ENCODE peak calls at places on chromosomes 11 and 22, in six cellular contexts. One of them, this sample, is unnamed.

GRCh38 chr11:76750746-76751145 is 32.4 kb upstream of the TSKU start:
- DNase-seq in IMR-90: no peak
- DNase-seq in neuronal stem cell: no peak
- DNase-seq in mesenchymal stem cell: no peak
- DNase-seq in H1: no peak
- DNase-seq in trophoblast cell: no peak
- DNase-seq in this sample: no peak

GRCh38 chr11:46389450-46390330 is 1.9 kb downstream of the CHRM4 start:
- DNase-seq in IMR-90: peak; percentile 46
- DNase-seq in neuronal stem cell: peak; percentile 79
- DNase-seq in mesenchymal stem cell: peak; percentile 75
- DNase-seq in H1: no peak
- DNase-seq in trophoblast cell: peak; percentile 73
- DNase-seq in this sample: peak; percentile 88

GRCh38 chr11:83349371-83349770 is 63.2 kb upstream of the CCDC90B start:
- DNase-seq in IMR-90: no peak
- DNase-seq in neuronal stem cell: no peak
- DNase-seq in mesenchymal stem cell: no peak
- DNase-seq in H1: no peak
- DNase-seq in trophoblast cell: no peak
- DNase-seq in this sample: no peak

GRCh38 chr22:27512283-27512761 is 289.2 kb downstream of the MN1 start:
- DNase-seq in IMR-90: peak; percentile 97
- DNase-seq in neuronal stem cell: no peak
- DNase-seq in mesenchymal stem cell: peak; percentile 84
- DNase-seq in H1: no peak
- DNase-seq in trophoblast cell: peak; percentile 54
- DNase-seq in this sample: no peak

GRCh38 chr22:48239461-48240164 is 1477.2 kb downstream of the TBC1D22A start:
- DNase-seq in IMR-90: no peak
- DNase-seq in neuronal stem cell: peak; percentile 73
- DNase-seq in mesenchymal stem cell: no peak
- DNase-seq in H1: no peak
- DNase-seq in trophoblast cell: no peak
- DNase-seq in this sample: no peak

GRCh38 chr11:113859665-113860064 is 15.7 kb downstream of the USP28 start:
- DNase-seq in IMR-90: no peak
- DNase-seq in neuronal stem cell: no peak
- DNase-seq in mesenchymal stem cell: no peak
- DNase-seq in H1: no peak
- DNase-seq in trophoblast cell: no peak
- DNase-seq in this sample: no peak

GRCh38 chr11:2776351-2777061 is 76.7 kb upstream of the KCNQ1OT1 start:
- DNase-seq in IMR-90: no peak
- DNase-seq in neuronal stem cell: no peak
- DNase-seq in mesenchymal stem cell: no peak
- DNase-seq in H1: no peak
- DNase-seq in trophoblast cell: no peak
- DNase-seq in this sample: no peak

GRCh38 chr11:118618991-118619375 is 11.6 kb downstream of the PHLDB1 start:
- DNase-seq in IMR-90: peak; percentile 78
- DNase-seq in neuronal stem cell: no peak
- DNase-seq in mesenchymal stem cell: peak; percentile 90
- DNase-seq in H1: no peak
- DNase-seq in trophoblast cell: no peak
- DNase-seq in this sample: no peak

GRCh38 chr11:19419021-19419750 is 178.4 kb upstream of the E2F8 start:
- DNase-seq in IMR-90: peak; percentile 89
- DNase-seq in neuronal stem cell: no peak
- DNase-seq in mesenchymal stem cell: peak; percentile 90
- DNase-seq in H1: no peak
- DNase-seq in trophoblast cell: peak; percentile 97
- DNase-seq in this sample: no peak

GRCh38 chr11:110177057-110177397 is 83.8 kb downstream of the ZC3H12C start:
- DNase-seq in IMR-90: no peak
- DNase-seq in neuronal stem cell: no peak
- DNase-seq in mesenchymal stem cell: no peak
- DNase-seq in H1: no peak
- DNase-seq in trophoblast cell: no peak
- DNase-seq in this sample: no peak

GRCh38 chr11:92166335-92166734 is 58.3 kb upstream of the FAT3 start:
- DNase-seq in IMR-90: no peak
- DNase-seq in neuronal stem cell: no peak
- DNase-seq in mesenchymal stem cell: no peak
- DNase-seq in H1: no peak
- DNase-seq in trophoblast cell: no peak
- DNase-seq in this sample: no peak

GRCh38 chr22:49266561-49267519 is 560.8 kb downstream of the BRD1 start:
- DNase-seq in IMR-90: no peak
- DNase-seq in neuronal stem cell: no peak
- DNase-seq in mesenchymal stem cell: no peak
- DNase-seq in H1: no peak
- DNase-seq in trophoblast cell: no peak
- DNase-seq in this sample: peak; percentile 60

GRCh38 chr22:43481528-43482309 is 69.9 kb downstream of the MPPED1 start:
- DNase-seq in IMR-90: no peak
- DNase-seq in neuronal stem cell: no peak
- DNase-seq in mesenchymal stem cell: no peak
- DNase-seq in H1: no peak
- DNase-seq in trophoblast cell: no peak
- DNase-seq in this sample: no peak

GRCh38 chr22:17814830-17815229 is 40.6 kb upstream of the BID start:
- DNase-seq in IMR-90: no peak
- DNase-seq in neuronal stem cell: no peak
- DNase-seq in mesenchymal stem cell: no peak
- DNase-seq in H1: no peak
- DNase-seq in trophoblast cell: no peak
- DNase-seq in this sample: no peak
- H3K14ac ChIP-seq in IMR-90: no peak overlapping the region
- H3K14ac ChIP-seq in neuronal stem cell: no peak overlapping the region
- H3K14ac ChIP-seq in mesenchymal stem cell: no peak overlapping the region
- H3K14ac ChIP-seq in H1: no peak overlapping the region
- H3K14ac ChIP-seq in trophoblast cell: no peak overlapping the region
- H3K14ac ChIP-seq in this sample: no peak overlapping the region

DNA sequence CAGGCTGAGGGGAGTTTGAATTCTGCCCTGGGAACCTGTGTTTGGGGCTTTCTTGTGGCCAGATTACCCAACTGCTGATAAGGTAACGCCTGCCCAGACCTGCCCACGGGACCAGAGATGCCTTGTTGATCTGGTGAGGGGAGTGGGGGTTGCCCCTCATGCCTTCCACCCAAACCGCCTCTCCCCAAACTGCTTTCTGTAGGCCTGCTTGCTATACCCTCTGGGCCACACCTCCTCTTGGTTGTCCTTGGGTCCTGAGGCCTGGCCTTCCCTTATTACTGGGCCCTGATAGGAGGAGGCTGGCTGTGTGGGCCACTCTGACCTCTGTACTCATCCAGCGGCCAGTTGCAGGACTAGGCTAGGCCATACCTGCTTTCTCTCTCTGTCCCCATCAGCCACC is 3.4 kb downstream of the P2RY2 start:
- DNase-seq in IMR-90: no peak
- DNase-seq in neuronal stem cell: no peak
- DNase-seq in mesenchymal stem cell: no peak
- DNase-seq in H1: no peak
- DNase-seq in trophoblast cell: no peak
- DNase-seq in this sample: no peak
- H3K14ac ChIP-seq in IMR-90: no peak overlapping the region
- H3K14ac ChIP-seq in neuronal stem cell: no peak overlapping the region
- H3K14ac ChIP-seq in mesenchymal stem cell: no peak overlapping the region
- H3K14ac ChIP-seq in H1: no peak overlapping the region
- H3K14ac ChIP-seq in trophoblast cell: no peak overlapping the region
- H3K14ac ChIP-seq in this sample: no peak overlapping the region

GRCh38 chr11:15958939-15959338 is 397.4 kb downstream of the SOX6 start:
- DNase-seq in IMR-90: no peak
- DNase-seq in neuronal stem cell: no peak
- DNase-seq in mesenchymal stem cell: no peak
- DNase-seq in H1: no peak
- DNase-seq in trophoblast cell: no peak
- DNase-seq in this sample: no peak

GRCh38 chr11:15965562-15966250 is 390.6 kb downstream of the SOX6 start:
- DNase-seq in IMR-90: no peak
- DNase-seq in neuronal stem cell: no peak
- DNase-seq in mesenchymal stem cell: no peak
- DNase-seq in H1: no peak
- DNase-seq in trophoblast cell: peak; percentile 50
- DNase-seq in this sample: no peak

GRCh38 chr11:15967166-15967565 is 389.2 kb downstream of the SOX6 start:
- DNase-seq in IMR-90: no peak
- DNase-seq in neuronal stem cell: no peak
- DNase-seq in mesenchymal stem cell: peak; percentile 43
- DNase-seq in H1: no peak
- DNase-seq in trophoblast cell: peak; percentile 91
- DNase-seq in this sample: no peak

GRCh38 chr11:15967966-15968365 is 388.4 kb downstream of the SOX6 start:
- DNase-seq in IMR-90: peak; percentile 76
- DNase-seq in neuronal stem cell: no peak
- DNase-seq in mesenchymal stem cell: peak; percentile 79
- DNase-seq in H1: no peak
- DNase-seq in trophoblast cell: peak; percentile 28
- DNase-seq in this sample: no peak

GRCh38 chr11:15963266-15963665 is 393.1 kb downstream of the SOX6 start:
- DNase-seq in IMR-90: no peak
- DNase-seq in neuronal stem cell: no peak
- DNase-seq in mesenchymal stem cell: no peak
- DNase-seq in H1: no peak
- DNase-seq in trophoblast cell: no peak
- DNase-seq in this sample: no peak
- H3K14ac ChIP-seq in IMR-90: no peak overlapping the region
- H3K14ac ChIP-seq in neuronal stem cell: no peak overlapping the region
- H3K14ac ChIP-seq in mesenchymal stem cell: no peak overlapping the region
- H3K14ac ChIP-seq in H1: no peak overlapping the region
- H3K14ac ChIP-seq in trophoblast cell: no peak overlapping the region
- H3K14ac ChIP-seq in this sample: no peak overlapping the region

GRCh38 chr11:61128947-61129346 is 26.7 kb downstream of the CD5 start:
- DNase-seq in IMR-90: no peak
- DNase-seq in neuronal stem cell: no peak
- DNase-seq in mesenchymal stem cell: no peak
- DNase-seq in H1: no peak
- DNase-seq in trophoblast cell: no peak
- DNase-seq in this sample: no peak

GRCh38 chr11:61131186-61131585 is 28.9 kb downstream of the CD5 start:
- DNase-seq in IMR-90: no peak
- DNase-seq in neuronal stem cell: no peak
- DNase-seq in mesenchymal stem cell: no peak
- DNase-seq in H1: no peak
- DNase-seq in trophoblast cell: no peak
- DNase-seq in this sample: no peak

GRCh38 chr11:61131586-61131985 is 29.3 kb downstream of the CD5 start:
- DNase-seq in IMR-90: no peak
- DNase-seq in neuronal stem cell: no peak
- DNase-seq in mesenchymal stem cell: no peak
- DNase-seq in H1: no peak
- DNase-seq in trophoblast cell: no peak
- DNase-seq in this sample: no peak

GRCh38 chr11:61127991-61128390 is 25.7 kb downstream of the CD5 start:
- DNase-seq in IMR-90: no peak
- DNase-seq in neuronal stem cell: no peak
- DNase-seq in mesenchymal stem cell: no peak
- DNase-seq in H1: no peak
- DNase-seq in trophoblast cell: no peak
- DNase-seq in this sample: no peak

DNA sequence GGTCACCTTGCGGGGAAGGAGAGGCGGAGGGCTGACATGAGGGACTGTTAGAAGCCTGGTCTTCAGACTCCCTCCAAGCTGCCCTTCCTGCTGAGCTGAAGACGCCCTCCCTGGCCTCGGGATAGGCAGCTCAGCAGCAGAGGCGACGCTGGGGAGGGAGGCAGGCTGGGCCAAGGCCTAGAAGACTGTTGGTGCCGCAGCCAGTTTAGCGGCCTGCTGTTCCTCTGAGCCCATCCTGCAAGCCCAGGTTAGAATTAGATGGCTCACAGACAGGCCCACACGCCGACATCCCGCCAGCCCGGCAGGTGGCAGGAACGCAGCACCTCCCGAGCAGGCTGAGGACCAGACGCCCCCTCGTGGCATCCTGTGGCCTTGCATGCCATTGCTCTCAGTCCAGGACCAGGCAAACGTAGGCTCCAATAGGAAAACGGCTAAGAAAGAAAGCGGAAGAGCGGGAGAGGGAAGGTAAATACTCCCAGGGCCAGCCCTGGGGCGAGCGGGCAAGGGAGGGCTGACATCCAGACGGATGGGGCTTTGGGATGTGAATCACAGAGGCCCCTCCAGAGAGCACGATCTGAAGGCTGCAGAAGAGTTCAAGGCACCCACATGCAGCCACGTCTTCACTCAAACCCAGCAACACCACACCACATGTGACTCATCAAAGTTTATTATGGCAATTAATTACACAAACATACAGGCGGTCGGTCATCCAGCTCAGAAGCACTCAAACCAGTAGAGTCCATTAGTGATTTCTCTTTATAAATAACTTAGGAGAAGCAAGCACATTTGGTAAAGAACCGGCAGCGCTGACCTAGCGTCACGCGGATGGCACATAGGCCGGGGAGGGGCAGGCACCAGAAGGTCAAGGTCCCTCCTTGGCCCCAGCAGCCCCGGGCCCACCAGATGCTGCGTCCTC is 27.6 kb downstream of the CD5 start:
- DNase-seq in IMR-90: peak; percentile 93
- DNase-seq in neuronal stem cell: peak; percentile 85
- DNase-seq in mesenchymal stem cell: peak; percentile 97
- DNase-seq in H1: peak; percentile 91
- DNase-seq in trophoblast cell: peak; percentile 92
- DNase-seq in this sample: peak; percentile 97
- H3K14ac ChIP-seq in IMR-90: no peak overlapping the region
- H3K14ac ChIP-seq in neuronal stem cell: peak overlapping the region; percentile 49
- H3K14ac ChIP-seq in mesenchymal stem cell: peak overlapping the region; percentile 3
- H3K14ac ChIP-seq in H1: no peak overlapping the region
- H3K14ac ChIP-seq in trophoblast cell: no peak overlapping the region
- H3K14ac ChIP-seq in this sample: no peak overlapping the region

GRCh38 chr11:6889835-6890234 is 2.5 kb downstream of the OR2D2 start:
- DNase-seq in IMR-90: no peak
- DNase-seq in neuronal stem cell: no peak
- DNase-seq in mesenchymal stem cell: no peak
- DNase-seq in H1: no peak
- DNase-seq in trophoblast cell: no peak
- DNase-seq in this sample: no peak
- H3K14ac ChIP-seq in IMR-90: no peak overlapping the region
- H3K14ac ChIP-seq in neuronal stem cell: no peak overlapping the region
- H3K14ac ChIP-seq in mesenchymal stem cell: no peak overlapping the region
- H3K14ac ChIP-seq in H1: no peak overlapping the region
- H3K14ac ChIP-seq in trophoblast cell: no peak overlapping the region
- H3K14ac ChIP-seq in this sample: no peak overlapping the region

DNA sequence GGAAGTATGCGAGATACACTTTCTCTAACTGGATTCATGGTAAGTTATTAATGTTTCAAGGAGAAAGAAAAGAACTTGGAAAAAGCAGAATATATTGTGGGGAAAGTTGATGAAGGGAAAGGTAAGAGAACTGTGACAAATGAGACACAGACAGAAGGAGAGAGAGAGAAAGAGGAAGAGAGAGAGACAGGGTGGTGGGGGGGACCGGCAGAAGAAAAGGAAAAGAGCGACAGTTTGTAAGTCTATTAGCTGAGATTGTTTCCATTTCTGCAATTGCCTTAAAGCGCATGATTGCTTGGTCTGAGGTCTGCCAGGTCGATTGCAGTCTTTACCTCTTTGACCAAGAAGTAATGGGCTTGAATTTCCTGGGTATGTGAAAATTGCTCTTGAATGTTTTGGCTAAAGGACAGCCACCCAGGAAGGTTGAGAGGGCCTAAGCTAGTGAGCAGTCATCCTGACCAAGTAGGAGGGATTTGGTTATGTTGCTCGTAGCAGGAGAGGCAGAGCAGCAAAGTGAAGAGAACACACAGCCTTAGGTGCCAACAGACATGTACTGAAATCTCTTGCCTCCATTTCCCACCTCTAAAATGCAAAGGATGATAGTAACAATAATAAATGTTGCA is 23.6 kb upstream of the TMA7B start:
- DNase-seq in IMR-90: no peak
- DNase-seq in neuronal stem cell: no peak
- DNase-seq in mesenchymal stem cell: no peak
- DNase-seq in H1: no peak
- DNase-seq in trophoblast cell: no peak
- DNase-seq in this sample: no peak
- H3K14ac ChIP-seq in IMR-90: no peak overlapping the region
- H3K14ac ChIP-seq in neuronal stem cell: no peak overlapping the region
- H3K14ac ChIP-seq in mesenchymal stem cell: no peak overlapping the region
- H3K14ac ChIP-seq in H1: no peak overlapping the region
- H3K14ac ChIP-seq in trophoblast cell: no peak overlapping the region
- H3K14ac ChIP-seq in this sample: no peak overlapping the region